ENCODE peak calls at places on chromosomes 4 and X, in four cellular contexts. P is GM12878, C is H1, S is K562. L is an unnamed sample.

GRCh38 chr4:101191302-101192098 is 155.8 kb downstream of the PPP3CA start:
- DNase-seq in P (no peak), C (no peak), S (no peak), L (no peak)

GRCh38 chrX:15947648-15948317 is 93.2 kb upstream of the AP1S2 start:
- DNase-seq in P (no peak), C (peak; percentile 33), S (peak; percentile 6), L (no peak)

GRCh38 chr4:73964862-73965611 is 16.8 kb downstream of the PF4 start:
- DNase-seq in P (no peak), C (no peak), S (no peak), L (peak; percentile 1)

GRCh38 chr4:26217961-26218676 is 102.7 kb upstream of the RBPJ start:
- DNase-seq in P (peak; percentile 42), C (no peak), S (no peak), L (no peak)

GRCh38 chrX:136115124-136115908 is 32.0 kb upstream of the FHL1 start:
- DNase-seq in P (no peak), C (no peak), S (no peak), L (no peak)

GRCh38 chrX:30304866-30305265 is 4.3 kb downstream of the NR0B1 start:
- DNase-seq in P (no peak), C (no peak), S (no peak), L (no peak)

GRCh38 chr4:10619220-10619619 is 65.3 kb downstream of the CLNK start:
- DNase-seq in P (no peak), C (no peak), S (no peak), L (no peak)

GRCh38 chrX:107738768-107739167 is 36.8 kb downstream of the TSC22D3 start:
- DNase-seq in P (no peak), C (no peak), S (no peak), L (no peak)

GRCh38 chr4:101500742-101501141 is 153.4 kb upstream of the PPP3CA start:
- DNase-seq in P (no peak), C (no peak), S (no peak), L (no peak)

GRCh38 chr4:112296949-112297483 is at the start of gene ALPK1:
- DNase-seq in P (no peak), C (no peak), S (no peak), L (peak; percentile 33)

GRCh38 chrX:118216086-118216485 is 99.5 kb upstream of the KLHL13 start:
- DNase-seq in P (no peak), C (no peak), S (no peak), L (no peak)

GRCh38 chrX:32987139-32987538 is 224.2 kb downstream of the DMD start:
- DNase-seq in P (no peak), C (peak; percentile 17), S (no peak), L (no peak)

GRCh38 chr4:7398788-7399432 is 35.8 kb downstream of the PSAPL1 start:
- DNase-seq in P (no peak), C (no peak), S (no peak), L (no peak)

GRCh38 chr4:168631241-168632151 is 134.6 kb downstream of the PALLD start:
- DNase-seq in P (no peak), C (peak; percentile 36), S (no peak), L (no peak)

GRCh38 chrX:1462596-1463251 is 10.0 kb upstream of the ASMTL start:
- DNase-seq in P (no peak), C (no peak), S (no peak), L (no peak)

GRCh38 chr4:173288296-173288695 is 45.9 kb downstream of the HMGB2 start:
- DNase-seq in P (peak; percentile 24), C (peak; percentile 31), S (peak; percentile 39), L (peak; percentile 60)

DNA sequence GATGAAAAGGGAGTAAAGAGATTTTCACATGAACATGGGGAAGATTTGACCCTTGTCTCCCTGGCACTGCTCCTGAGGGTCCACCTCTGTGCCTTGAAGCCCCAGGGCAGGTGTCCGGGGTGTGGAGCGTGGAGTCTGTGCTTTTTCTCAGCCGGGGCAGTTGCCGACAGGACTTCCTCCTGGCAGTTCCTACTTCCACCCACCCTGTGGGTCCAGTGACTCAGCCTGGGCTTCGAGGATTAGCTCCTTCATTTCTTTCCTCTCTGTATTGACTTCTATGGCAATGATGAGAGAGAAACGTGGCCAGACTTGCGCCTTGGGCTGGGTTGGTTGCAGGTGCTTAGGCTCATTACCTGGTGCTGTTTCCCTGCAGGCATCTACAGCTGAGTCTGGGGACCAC is 35.9 kb upstream of the CLCN4 start:
- DNase-seq in P (no peak), C (no peak), S (no peak), L (no peak)
- TF ChIP-seq HDAC6 in P (no peak), C (no peak), S (no peak), L (no peak)

GRCh38 chrX:54788446-54788845 is 9.6 kb downstream of the ITIH6 start:
- DNase-seq in P (no peak), C (no peak), S (no peak), L (no peak)

GRCh38 chrX:54786972-54787371 is 11.1 kb downstream of the ITIH6 start:
- DNase-seq in P (no peak), C (no peak), S (no peak), L (no peak)

GRCh38 chrX:54785901-54786300 is 12.2 kb downstream of the ITIH6 start:
- DNase-seq in P (no peak), C (no peak), S (no peak), L (peak; percentile 7)
- TF ChIP-seq HDAC6 in P (no peak), C (no peak), S (no peak), L (no peak)

GRCh38 chr4:183352546-183352945 is 30.3 kb upstream of the CLDN24 start:
- DNase-seq in P (no peak), C (no peak), S (no peak), L (no peak)
- TF ChIP-seq HDAC6 in P (no peak), C (no peak), S (no peak), L (no peak)

DNA sequence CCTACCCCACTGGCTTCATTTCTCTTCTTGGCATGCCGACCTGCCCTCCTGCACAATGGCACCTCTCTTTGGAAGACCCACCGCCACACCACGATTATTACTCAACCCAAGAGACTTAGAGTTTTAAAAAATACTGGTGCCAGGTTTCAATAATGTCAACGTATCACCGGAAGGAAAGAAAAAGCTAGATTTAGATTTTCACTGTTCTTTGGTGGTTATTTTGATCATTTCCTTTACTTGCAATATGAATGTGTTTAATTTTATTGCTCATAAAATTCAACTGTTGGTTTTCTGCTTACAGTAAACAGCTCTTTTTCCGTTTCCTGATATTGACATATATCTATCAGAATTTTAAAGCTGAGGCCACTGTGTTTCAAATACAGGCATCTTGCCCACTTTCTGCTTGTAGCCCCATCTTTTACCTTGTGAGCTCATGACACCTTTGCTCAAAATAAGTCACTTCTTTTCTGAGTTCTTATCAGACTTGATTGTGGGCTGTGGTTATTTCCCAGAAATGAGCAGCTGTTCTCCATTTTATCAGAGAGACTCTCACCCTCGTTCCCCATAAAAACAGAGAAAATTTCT is 439.1 kb downstream of the INPP4B start:
- DNase-seq in P (no peak), C (no peak), S (no peak), L (no peak)
- TF ChIP-seq HDAC6 in P (no peak), C (no peak), S (no peak), L (no peak)

GRCh38 chr4:72136429-72136828 is 104.6 kb downstream of the NPFFR2 start:
- DNase-seq in P (no peak), C (peak; percentile 1), S (no peak), L (no peak)
- TF ChIP-seq HDAC6 in P (no peak), C (no peak), S (no peak), L (no peak)